ENCODE peak calls at places on chromosomes 6 and 20, in nine cellular contexts. E is ascending aorta; P is NCI-H1092 treated with DMSO at 0.1 percent for 48 hours; G is psoas muscle; V is M059J; O is stimulated activated CD4-positive, alpha-beta T cell treated with anti-CD3 and anti-CD28 coated beads, Interleukin-4, amount 100 ng/mL, for 24 hours; K is esophagus squamous epithelium; C is glutamatergic neuron; L is D341Med. W is an unnamed sample.
A peak's percentile ranks its signal among the peaks of the same experiment; 100 is the strongest.

GRCh38 chr6:65786815-65787214 is 79.8 kb upstream of the EYS start:
- DNase-seq in E (no peak), P (no peak), G (no peak), V (no peak), O (no peak), K (no peak), C (no peak), L (peak; percentile 59), W (no peak)

GRCh38 chr6:134060491-134061106 is 8.2 kb upstream of the SLC2A12 start:
- DNase-seq in E (no peak), P (no peak), G (no peak), V (peak; percentile 85), O (no peak), K (no peak), C (no peak), L (no peak), W (no peak)

GRCh38 chr20:47799116-47799715 is 13.9 kb upstream of the SULF2 start:
- DNase-seq in E (no peak), P (no peak), G (no peak), V (no peak), O (no peak), K (no peak), C (no peak), L (no peak), W (no peak)

GRCh38 chr20:42963796-42964195 is 225.9 kb downstream of the PTPRT start:
- DNase-seq in E (no peak), P (no peak), G (no peak), V (no peak), O (no peak), K (no peak), C (no peak), L (no peak), W (no peak)

GRCh38 chr6:44270526-44271405 is 516 bp downstream of the TMEM151B start:
- DNase-seq in E (no peak), P (peak; percentile 34), G (no peak), V (no peak), O (no peak), K (no peak), C (peak; percentile 87), L (peak; percentile 73), W (no peak)

GRCh38 chr6:1024587-1024986 is 287.3 kb upstream of the FOXQ1 start:
- DNase-seq in E (no peak), P (no peak), G (no peak), V (peak; percentile 97), O (no peak), K (no peak), C (no peak), L (no peak), W (no peak)

GRCh38 chr20:62141397-62142251 is 1.6 kb downstream of the PSMA7 start:
- DNase-seq in E (no peak), P (peak; percentile 49), G (no peak), V (no peak), O (peak; percentile 45), K (no peak), C (no peak), L (peak; percentile 59), W (peak; percentile 34)

GRCh38 chr6:108847738-108848115 is 495 bp upstream of the ARMC2 start:
- DNase-seq in E (no peak), P (peak; percentile 52), G (no peak), V (no peak), O (no peak), K (no peak), C (no peak), L (no peak), W (no peak)

GRCh38 chr20:62069741-62070216 is 4.1 kb upstream of the TAF4 start:
- DNase-seq in E (no peak), P (no peak), G (no peak), V (peak; percentile 91), O (no peak), K (no peak), C (no peak), L (no peak), W (no peak)

GRCh38 chr6:169627736-169628423 is 73.9 kb downstream of the WDR27 start:
- DNase-seq in E (no peak), P (no peak), G (no peak), V (no peak), O (no peak), K (no peak), C (no peak), L (no peak), W (no peak)

GRCh38 chr20:63572788-63573738 is 976 bp downstream of the HELZ2 start:
- DNase-seq in E (no peak), P (no peak), G (no peak), V (peak; percentile 31), O (no peak), K (no peak), C (peak; percentile 48), L (no peak), W (no peak)

GRCh38 chr6:122799916-122800701 is 11.1 kb downstream of the SMPDL3A start:
- DNase-seq in E (no peak), P (no peak), G (no peak), V (peak; percentile 54), O (no peak), K (no peak), C (no peak), L (no peak), W (no peak)

GRCh38 chr6:108896111-108896661 is 48.0 kb downstream of the ARMC2 start:
- DNase-seq in E (no peak), P (no peak), G (no peak), V (peak; percentile 84), O (no peak), K (no peak), C (no peak), L (no peak), W (no peak)

GRCh38 chr6:147017153-147017552 is 187.1 kb upstream of the STXBP5 start:
- DNase-seq in E (no peak), P (no peak), G (no peak), V (no peak), O (no peak), K (no peak), C (no peak), L (no peak), W (no peak)

GRCh38 chr20:48910360-48910781 is 11.1 kb upstream of the ARFGEF2 start:
- DNase-seq in E (no peak), P (no peak), G (no peak), V (peak; percentile 69), O (no peak), K (no peak), C (no peak), L (no peak), W (no peak)

GRCh38 chr20:40565681-40566040 is 123.4 kb downstream of the MAFB start:
- DNase-seq in E (no peak), P (no peak), G (no peak), V (peak; percentile 13), O (no peak), K (no peak), C (no peak), L (no peak), W (no peak)

GRCh38 chr20:54510546-54511129 is 35.2 kb downstream of the DOK5 start:
- DNase-seq in E (no peak), P (no peak), G (peak; percentile 17), V (no peak), O (no peak), K (no peak), C (no peak), L (no peak), W (no peak)

GRCh38 chr6:27407153-27407814 is 18.7 kb downstream of the ZNF391 start:
- DNase-seq in E (no peak), P (no peak), G (no peak), V (no peak), O (no peak), K (no peak), C (no peak), L (no peak), W (no peak)

GRCh38 chr20:5513975-5514516 is 197.3 kb upstream of the PROKR2 start:
- DNase-seq in E (no peak), P (no peak), G (no peak), V (peak; percentile 93), O (no peak), K (no peak), C (no peak), L (no peak), W (no peak)

GRCh38 chr6:127484207-127484858 is 25.1 kb upstream of the KIAA0408 start:
- DNase-seq in E (no peak), P (no peak), G (no peak), V (peak; percentile 82), O (peak; percentile 14), K (no peak), C (no peak), L (no peak), W (no peak)

GRCh38 chr20:49292010-49292409 is 14.2 kb upstream of the ZNFX1 start:
- DNase-seq in E (no peak), P (no peak), G (no peak), V (no peak), O (no peak), K (no peak), C (no peak), L (no peak), W (no peak)

GRCh38 chr6:122122202-122122601 is 277.2 kb upstream of the HSF2 start:
- DNase-seq in E (no peak), P (no peak), G (no peak), V (no peak), O (no peak), K (no peak), C (no peak), L (no peak), W (no peak)

GRCh38 chr20:63073738-63074065 is 66.9 kb upstream of the BHLHE23 start:
- DNase-seq in E (no peak), P (no peak), G (no peak), V (no peak), O (no peak), K (no peak), C (peak; percentile 0), L (no peak), W (no peak)

GRCh38 chr20:63072231-63072791 is 65.5 kb upstream of the BHLHE23 start:
- DNase-seq in E (no peak), P (no peak), G (no peak), V (no peak), O (no peak), K (no peak), C (peak; percentile 11), L (no peak), W (no peak)